ENCODE peak calls at places on chromosome 3, in nine cellular contexts. L is brain microvascular endothelial cell, N is OCI-LY7, P is fibroblast of lung, V is ovary, F is H9, X is lower lobe of right lung, C is kidney, H is gastrocnemius medialis. W is an unnamed sample.

GRCh38 chr3:8441969-8442559 is 59.6 kb upstream of the LMCD1 start:
- DNase-seq in L (peak), N (peak), P (peak), V (peak), F (peak), X (no peak), C (no peak), H (no peak), W (peak)

GRCh38 chr3:31878231-31878838 is 102.7 kb downstream of the OSBPL10 start:
- DNase-seq in L (peak), N (no peak), P (peak), V (no peak), F (no peak), X (no peak), C (no peak), H (no peak), W (no peak)

GRCh38 chr3:105526349-105527111 is 159.8 kb downstream of the ALCAM start:
- DNase-seq in L (no peak), N (no peak), P (peak), V (no peak), F (no peak), X (no peak), C (no peak), H (no peak), W (no peak)

GRCh38 chr3:179015551-179016020 is 56.0 kb downstream of the ZMAT3 start:
- DNase-seq in L (peak), N (peak), P (peak), V (no peak), F (no peak), X (no peak), C (no peak), H (no peak), W (peak)

GRCh38 chr3:107431048-107431297 is 53.7 kb downstream of the CCDC54 start:
- DNase-seq in L (no peak), N (no peak), P (no peak), V (peak), F (no peak), X (no peak), C (no peak), H (peak), W (no peak)

GRCh38 chr3:155382396-155383042 is 89.0 kb upstream of the STRIT1 start:
- DNase-seq in L (peak), N (peak), P (peak), V (peak), F (peak), X (peak), C (no peak), H (peak), W (no peak)

GRCh38 chr3:104909721-104910120 is 457.0 kb upstream of the ALCAM start:
- DNase-seq in L (peak), N (no peak), P (no peak), V (no peak), F (no peak), X (no peak), C (no peak), H (no peak), W (no peak)

GRCh38 chr3:49873623-49874022 is 3.9 kb upstream of the CAMKV start:
- DNase-seq in L (no peak), N (no peak), P (no peak), V (no peak), F (no peak), X (no peak), C (no peak), H (no peak), W (no peak)

GRCh38 chr3:9422712-9423424 is 25.5 kb downstream of the SETD5 start:
- DNase-seq in L (peak), N (no peak), P (peak), V (peak), F (peak), X (peak), C (no peak), H (peak), W (peak)

GRCh38 chr3:10300087-10300486 is 7.3 kb upstream of the GHRL start:
- DNase-seq in L (no peak), N (no peak), P (no peak), V (no peak), F (no peak), X (no peak), C (no peak), H (no peak), W (no peak)

GRCh38 chr3:67737158-67737557 is 82.7 kb upstream of the SUCLG2 start:
- DNase-seq in L (no peak), N (no peak), P (no peak), V (no peak), F (no peak), X (no peak), C (no peak), H (no peak), W (no peak)

GRCh38 chr3:44074181-44074580 is 167.5 kb upstream of the TOPAZ1 start:
- DNase-seq in L (no peak), N (no peak), P (no peak), V (no peak), F (no peak), X (no peak), C (no peak), H (no peak), W (no peak)

GRCh38 chr3:25339220-25339619 is 88.8 kb upstream of the RARB start:
- DNase-seq in L (no peak), N (no peak), P (peak), V (no peak), F (no peak), X (no peak), C (no peak), H (no peak), W (no peak)

GRCh38 chr3:41742127-41742526 is 219.8 kb downstream of the ULK4 start:
- DNase-seq in L (no peak), N (no peak), P (no peak), V (no peak), F (no peak), X (no peak), C (no peak), H (no peak), W (no peak)
- TF ChIP-seq CTCF in L (no peak), N (no peak), P (no peak), V (no peak), F (peak), X (no peak), C (no peak), H (no peak), W (no peak)

DNA sequence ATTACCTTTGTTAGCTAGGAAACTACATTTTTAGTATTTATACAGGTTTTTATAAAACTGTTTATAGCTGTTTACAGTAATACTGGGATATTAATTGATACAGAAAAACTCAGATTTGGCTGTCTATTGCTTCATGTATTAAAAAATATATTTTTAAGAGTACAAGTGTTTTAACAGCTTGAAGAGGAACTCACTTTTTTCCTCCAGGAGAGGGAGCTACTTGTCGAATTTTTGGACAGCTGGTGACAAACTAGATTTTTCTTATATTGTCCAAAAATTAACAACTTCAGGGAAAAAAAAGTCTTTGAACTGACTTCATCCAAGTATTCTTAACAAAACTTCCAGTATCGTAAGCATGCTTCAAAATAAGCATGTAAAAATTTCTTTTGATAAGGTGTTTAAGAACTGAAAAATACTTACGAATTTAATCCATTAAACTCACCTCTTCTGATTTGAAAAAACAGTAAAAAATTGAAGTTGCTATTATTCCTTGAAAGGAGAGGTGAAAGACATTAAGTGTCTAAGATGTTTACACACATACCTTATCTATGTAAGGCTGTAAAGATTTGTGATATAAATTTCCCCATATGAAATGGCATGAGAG is 4.0 kb downstream of the DIPK2A start:
- DNase-seq in L (peak), N (peak), P (peak), V (no peak), F (no peak), X (no peak), C (no peak), H (no peak), W (peak)
- H3K27ac ChIP-seq in L (peak), N (no peak), P (peak), V (no peak), F (no peak), X (no peak), C (no peak), H (peak), W (no peak)

GRCh38 chr3:134796313-134797079 is 1.4 kb downstream of the EPHB1 start:
- DNase-seq in L (no peak), N (no peak), P (peak), V (no peak), F (peak), X (no peak), C (peak), H (no peak), W (no peak)

GRCh38 chr3:134794950-134795775 is at the start of gene EPHB1:
- DNase-seq in L (peak), N (peak), P (peak), V (peak), F (peak), X (peak), C (peak), H (peak), W (peak)

GRCh38 chr3:134797080-134797801 is 2.2 kb downstream of the EPHB1 start:
- DNase-seq in L (no peak), N (no peak), P (no peak), V (no peak), F (peak), X (no peak), C (peak), H (no peak), W (no peak)

GRCh38 chr3:134794323-134794722 is 737 bp upstream of the EPHB1 start:
- DNase-seq in L (no peak), N (no peak), P (no peak), V (no peak), F (no peak), X (no peak), C (no peak), H (no peak), W (no peak)

DNA sequence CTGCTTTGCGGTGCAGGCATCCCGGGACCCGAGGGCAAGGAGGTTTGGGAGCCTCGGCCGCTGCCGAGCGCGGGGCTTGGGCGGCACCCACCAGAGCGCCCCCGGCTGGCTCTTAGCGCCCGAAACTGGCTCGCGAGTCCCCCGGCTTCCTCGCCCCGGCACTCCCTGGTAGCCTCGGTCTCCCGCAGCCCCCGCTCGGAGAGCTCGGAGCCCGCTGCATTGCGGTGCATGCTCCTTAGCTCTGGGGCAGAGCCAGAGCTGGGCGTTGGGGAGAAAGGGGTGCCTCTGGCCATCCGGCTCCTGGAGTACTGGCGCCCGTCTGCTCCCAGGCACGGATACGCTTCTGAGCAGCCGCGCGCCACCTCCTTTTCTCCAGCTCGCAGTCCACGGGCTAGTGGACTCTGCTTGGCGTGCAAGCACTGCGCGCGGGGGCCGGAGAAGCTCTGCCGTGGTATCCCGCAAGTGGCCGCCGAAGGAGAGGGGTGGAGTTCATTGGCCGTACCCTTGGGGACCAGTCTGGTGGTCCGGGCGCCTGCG is 784 bp downstream of the EPHB1 start:
- DNase-seq in L (peak), N (no peak), P (peak), V (no peak), F (peak), X (no peak), C (peak), H (no peak), W (no peak)
- TF ChIP-seq CTCF in L (no peak), N (no peak), P (no peak), V (no peak), F (peak), X (no peak), C (no peak), H (no peak), W (no peak)

GRCh38 chr3:95162794-95163193 is 1099.9 kb downstream of the NSUN3 start:
- DNase-seq in L (no peak), N (no peak), P (no peak), V (no peak), F (no peak), X (no peak), C (no peak), H (no peak), W (no peak)
- H3K27ac ChIP-seq in L (no peak), N (no peak), P (no peak), V (no peak), F (no peak), X (no peak), C (no peak), H (no peak), W (no peak)

DNA sequence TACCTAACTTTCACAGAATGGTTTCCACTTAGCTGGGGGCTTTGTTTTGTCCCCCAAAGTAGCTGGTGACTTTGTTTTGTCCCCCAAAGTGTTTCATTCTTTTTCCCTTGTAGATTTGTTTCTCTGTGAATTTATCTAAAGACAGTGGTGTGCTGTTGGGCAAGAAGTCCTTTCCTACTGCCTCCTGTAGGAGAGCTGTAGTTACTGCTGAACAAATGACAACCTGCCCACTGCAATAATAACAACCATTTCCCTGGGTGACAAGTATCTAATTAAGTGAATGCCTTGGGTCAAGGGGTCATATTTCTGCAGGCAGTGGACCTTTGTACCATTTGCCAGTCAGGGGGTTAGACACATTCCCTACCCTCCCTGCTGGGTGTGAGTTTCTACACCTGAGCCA is 125.4 kb upstream of the BFSP2 start:
- DNase-seq in L (no peak), N (no peak), P (no peak), V (no peak), F (no peak), X (no peak), C (no peak), H (no peak), W (no peak)
- TF ChIP-seq CTCF in L (no peak), N (peak), P (peak), V (no peak), F (peak), X (no peak), C (no peak), H (no peak), W (no peak)

GRCh38 chr3:184002469-184002868 is 15.2 kb downstream of the ABCC5 start:
- DNase-seq in L (no peak), N (no peak), P (no peak), V (no peak), F (no peak), X (no peak), C (no peak), H (peak), W (no peak)
- H3K27ac ChIP-seq in L (no peak), N (no peak), P (no peak), V (no peak), F (no peak), X (no peak), C (no peak), H (peak), W (no peak)

GRCh38 chr3:12601072-12601471 is 44.2 kb downstream of the MKRN2 start:
- DNase-seq in L (no peak), N (no peak), P (no peak), V (no peak), F (no peak), X (no peak), C (no peak), H (no peak), W (no peak)
- TF ChIP-seq CTCF in L (no peak), N (peak), P (peak), V (no peak), F (peak), X (no peak), C (no peak), H (no peak), W (no peak)

DNA sequence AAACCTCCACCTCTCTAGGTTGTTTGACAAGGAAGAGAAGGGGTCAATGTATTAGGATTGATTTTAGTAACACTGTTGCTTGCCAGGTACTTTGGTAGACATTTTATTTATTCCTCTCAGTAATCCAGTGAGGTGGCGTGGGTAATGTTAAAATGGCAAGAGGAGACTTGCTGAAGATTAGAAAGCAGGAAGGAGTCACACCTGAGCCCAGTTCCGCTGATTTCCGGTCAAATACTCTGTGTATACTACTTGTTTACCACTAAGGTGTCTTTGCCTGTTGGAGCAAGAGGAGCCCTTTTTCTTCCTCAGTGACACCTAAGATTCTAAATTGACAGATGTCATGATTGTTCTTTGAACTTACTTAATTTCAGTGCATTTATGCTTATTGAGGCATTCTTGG is 1.7 kb downstream of the OXNAD1 start:
- DNase-seq in L (no peak), N (no peak), P (no peak), V (no peak), F (no peak), X (no peak), C (no peak), H (no peak), W (no peak)
- H3K27ac ChIP-seq in L (no peak), N (no peak), P (no peak), V (no peak), F (no peak), X (no peak), C (no peak), H (peak), W (no peak)

W was measured in AG04450.